ENCODE peak calls at places on chromosome 15, in four cellular contexts. M is neuronal stem cell, A is H9, G is IMR-90. J is an unnamed sample.

GRCh38 chr15:74917676-74918075 is 11.0 kb upstream of the FAM219B start:
- DNase-seq in M (no peak), G (peak), A (no peak), J (no peak)

GRCh38 chr15:68484220-68484619 is 52.3 kb upstream of the ITGA11 start:
- DNase-seq in M (no peak), A (no peak), G (no peak), J (no peak)

GRCh38 chr15:76285241-76285825 is 25.9 kb downstream of the ETFA start:
- DNase-seq in G (peak), A (no peak), M (no peak), J (no peak)

GRCh38 chr15:68411735-68412134 is 20.2 kb downstream of the ITGA11 start:
- DNase-seq in G (no peak), A (peak), M (no peak), J (no peak)

GRCh38 chr15:81194723-81195122 is 2.0 kb upstream of the IL16 start:
- DNase-seq in A (no peak), G (no peak), M (no peak), J (no peak)

GRCh38 chr15:79371581-79371980 is 60.6 kb upstream of the MINAR1 start:
- DNase-seq in A (no peak), G (no peak), M (no peak), J (peak)

GRCh38 chr15:58522391-58522790 is 90.6 kb downstream of the LIPC start:
- DNase-seq in G (no peak), M (no peak), A (no peak), J (no peak)

GRCh38 chr15:23095796-23096195 is 40.8 kb downstream of the GOLGA6L1 start:
- DNase-seq in M (no peak), A (no peak), G (no peak), J (no peak)

GRCh38 chr15:68315495-68316007 is 38.0 kb downstream of the FEM1B start:
- DNase-seq in G (peak), M (no peak), A (peak), J (no peak)

GRCh38 chr15:71296032-71296686 is 180.9 kb downstream of the THSD4 start:
- DNase-seq in G (peak), M (no peak), A (no peak), J (peak)

GRCh38 chr15:100802421-100803157 is 77.0 kb upstream of the ALDH1A3 start:
- DNase-seq in A (no peak), M (no peak), G (no peak), J (no peak)

GRCh38 chr15:57377478-57377847 is 1.2 kb downstream of the CGNL1 start:
- DNase-seq in G (no peak), A (no peak), M (no peak), J (no peak)

GRCh38 chr15:80382285-80382684 is 21.9 kb upstream of the ARNT2 start:
- DNase-seq in A (no peak), G (no peak), M (no peak), J (no peak)

GRCh38 chr15:55282284-55282833 is 7.3 kb downstream of the RAB27A start:
- DNase-seq in G (peak), A (no peak), M (no peak), J (no peak)

GRCh38 chr15:48470096-48470495 is 138.9 kb downstream of the DUT start:
- DNase-seq in M (no peak), A (no peak), G (no peak), J (no peak)

GRCh38 chr15:101242999-101243336 is 8.9 kb downstream of the CHSY1 start:
- DNase-seq in G (no peak), A (no peak), M (no peak), J (no peak)

GRCh38 chr15:66882251-66883020 is 180.4 kb downstream of the SMAD6 start:
- DNase-seq in A (no peak), M (no peak), G (peak), J (no peak)

GRCh38 chr15:68211656-68212320 is 6.7 kb upstream of the CALML4 start:
- DNase-seq in M (no peak), G (no peak), A (no peak), J (no peak)

GRCh38 chr15:58269455-58270414 is 131.6 kb downstream of the AQP9 start:
- DNase-seq in G (peak), A (peak), M (peak), J (no peak)

GRCh38 chr15:38587214-38587613 is 22.6 kb upstream of the RASGRP1 start:
- DNase-seq in M (no peak), A (no peak), G (no peak), J (no peak)

GRCh38 chr15:47843124-47843663 is 125.9 kb downstream of the SEMA6D start:
- DNase-seq in M (no peak), G (no peak), A (no peak), J (no peak)

GRCh38 chr15:90219421-90220141 is 14.2 kb downstream of the CIB1 start:
- DNase-seq in A (peak), M (peak), G (no peak), J (no peak)

GRCh38 chr15:34436956-34437442 is 609 bp downstream of the GOLGA8A start:
- DNase-seq in M (peak), A (peak), G (peak), J (peak)

GRCh38 chr15:100588638-100589242 is 13.2 kb downstream of the LINS1 start:
- DNase-seq in G (peak), M (no peak), A (no peak), J (no peak)

GRCh38 chr15:83844742-83845141 is 190.8 kb downstream of the ADAMTSL3 start:
- DNase-seq in M (no peak), G (peak), A (no peak), J (peak)

GRCh38 chr15:30065025-30065801 is 17.5 kb upstream of the GOLGA8J start:
- DNase-seq in A (no peak), G (peak), M (no peak), J (peak)

GRCh38 chr15:67146214-67146613 is 80.8 kb downstream of the SMAD3 start:
- DNase-seq in G (peak), A (no peak), M (no peak), J (no peak)

GRCh38 chr15:70337292-70338186 is 239.8 kb upstream of the TLE3 start:
- DNase-seq in M (no peak), A (peak), G (no peak), J (no peak)

GRCh38 chr15:68183886-68184285 is 21.2 kb downstream of the CALML4 start:
- DNase-seq in G (peak), A (no peak), M (no peak), J (no peak)

GRCh38 chr15:76059320-76060097 is at the start of gene TMEM266:
- DNase-seq in A (peak), G (peak), M (peak), J (peak)

GRCh38 chr15:79881668-79882067 is 15.1 kb downstream of the MTHFS start:
- DNase-seq in A (no peak), M (no peak), G (no peak), J (no peak)

DNA sequence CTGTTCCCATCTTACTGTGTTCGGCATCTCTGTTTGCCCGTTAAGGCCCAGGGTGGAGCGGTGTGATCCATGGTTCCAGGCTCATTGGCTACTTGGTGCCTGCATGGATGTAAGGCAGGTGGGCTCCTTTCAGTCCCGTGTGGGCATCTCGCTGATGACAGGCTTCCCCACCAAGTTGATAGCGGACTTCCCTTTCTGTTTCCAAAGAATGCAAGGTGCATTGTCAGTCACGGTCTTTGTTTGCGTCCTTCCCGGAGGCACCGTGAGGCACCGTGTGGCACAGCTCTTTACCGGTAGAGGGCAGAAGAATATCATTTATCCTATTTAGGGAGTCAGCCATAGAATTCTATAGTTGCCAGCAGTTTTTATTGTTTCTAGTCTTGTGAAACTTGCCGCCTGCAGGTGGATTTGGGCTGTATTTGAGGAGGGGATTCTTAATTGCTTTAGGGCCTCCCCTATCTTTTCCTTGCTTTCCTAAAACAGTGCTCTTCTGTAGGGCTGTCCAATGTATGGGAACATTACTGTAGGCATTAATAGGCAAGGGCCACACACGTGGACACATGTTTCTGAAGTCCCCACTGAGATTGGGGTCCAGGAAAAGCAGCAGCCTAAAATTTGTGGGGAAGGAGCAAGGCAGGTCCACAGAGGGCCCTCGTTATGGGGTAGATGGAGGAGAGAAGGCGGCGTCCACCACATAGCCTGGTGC is 244.1 kb downstream of the SLCO3A1 start:
- DNase-seq in G (peak), A (peak), M (peak), J (peak)
- H2BK120ac ChIP-seq in G (no peak), A (no peak), M (no peak), J (no peak)

DNA sequence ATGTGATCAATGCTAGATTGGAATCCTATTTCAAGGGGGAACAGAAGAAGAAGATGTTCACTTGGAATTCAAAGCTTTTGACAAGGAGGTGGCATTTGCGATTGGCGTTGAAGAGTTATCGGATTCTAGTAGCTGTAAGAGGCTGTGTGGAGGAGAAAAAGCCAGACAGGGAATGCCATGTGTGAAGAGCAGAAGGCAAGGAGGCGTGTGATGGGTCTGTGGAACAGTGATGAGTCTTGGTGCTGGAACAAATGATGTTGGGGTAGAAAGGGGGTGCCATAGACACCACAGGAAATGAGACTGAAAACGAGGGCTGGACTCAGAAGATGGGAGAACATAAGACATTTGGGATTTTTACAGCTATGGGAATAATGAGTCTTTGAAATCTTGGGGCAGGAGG is 30.5 kb upstream of the ATP10A start:
- DNase-seq in M (no peak), G (no peak), A (no peak), J (no peak)
- H2AK5ac ChIP-seq in M (no peak), G (peak), A (no peak), J (no peak)

GRCh38 chr15:92733090-92733933 is 77.7 kb upstream of the FAM174B start:
- DNase-seq in A (no peak), M (no peak), G (no peak), J (no peak)

GRCh38 chr15:92733934-92734521 is 78.5 kb upstream of the FAM174B start:
- DNase-seq in M (no peak), G (peak), A (peak), J (peak)
- H2AFZ ChIP-seq in M (no peak), G (peak), A (no peak), J (no peak)

GRCh38 chr15:33211409-33211808 is 16.9 kb upstream of the FMN1 start:
- DNase-seq in A (no peak), M (no peak), G (no peak), J (no peak)

GRCh38 chr15:33206366-33206765 is 11.9 kb upstream of the FMN1 start:
- DNase-seq in A (no peak), G (no peak), M (no peak), J (peak)

GRCh38 chr15:33204087-33204486 is 9.6 kb upstream of the FMN1 start:
- DNase-seq in G (no peak), M (no peak), A (no peak), J (no peak)

GRCh38 chr15:33209575-33210519 is 15.3 kb upstream of the FMN1 start:
- DNase-seq in M (no peak), A (no peak), G (no peak), J (no peak)

DNA sequence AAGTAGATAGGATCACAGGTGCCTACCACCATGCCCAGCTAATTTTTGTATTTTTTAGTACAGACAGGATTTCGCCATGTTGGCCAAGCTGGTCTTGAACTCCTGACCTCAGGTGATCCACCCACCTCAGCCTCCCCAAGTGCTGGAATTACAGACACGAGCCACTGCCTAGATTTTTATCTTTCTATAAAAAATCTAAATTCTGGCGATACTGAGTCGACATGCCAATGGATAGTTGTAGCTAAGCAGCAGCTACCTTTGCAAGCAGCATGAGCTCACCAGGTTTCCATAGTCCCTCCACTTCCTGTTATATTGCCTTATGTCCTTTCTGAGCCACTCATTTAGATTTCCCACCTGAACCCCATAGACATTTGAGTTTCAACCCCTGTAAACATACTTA is 13.1 kb upstream of the FMN1 start:
- DNase-seq in G (no peak), M (no peak), A (no peak), J (peak)
- H2BK120ac ChIP-seq in G (no peak), M (no peak), A (no peak), J (no peak)

GRCh38 chr15:65332662-65333440 is 28.4 kb downstream of the RNU5B-1 start:
- DNase-seq in G (no peak), M (no peak), A (no peak), J (no peak)
- H2AK5ac ChIP-seq in G (no peak), M (peak), A (no peak), J (no peak)

GRCh38 chr15:60083318-60083717 is 79.2 kb downstream of the FOXB1 start:
- DNase-seq in G (peak), A (no peak), M (no peak), J (no peak)
- H2AFZ ChIP-seq in G (no peak), A (no peak), M (no peak), J (no peak)

GRCh38 chr15:52254331-52254730 is 41.3 kb downstream of the MYO5C start:
- DNase-seq in M (no peak), A (no peak), G (no peak), J (no peak)
- H2BK120ac ChIP-seq in M (no peak), A (no peak), G (peak), J (no peak)

DNA sequence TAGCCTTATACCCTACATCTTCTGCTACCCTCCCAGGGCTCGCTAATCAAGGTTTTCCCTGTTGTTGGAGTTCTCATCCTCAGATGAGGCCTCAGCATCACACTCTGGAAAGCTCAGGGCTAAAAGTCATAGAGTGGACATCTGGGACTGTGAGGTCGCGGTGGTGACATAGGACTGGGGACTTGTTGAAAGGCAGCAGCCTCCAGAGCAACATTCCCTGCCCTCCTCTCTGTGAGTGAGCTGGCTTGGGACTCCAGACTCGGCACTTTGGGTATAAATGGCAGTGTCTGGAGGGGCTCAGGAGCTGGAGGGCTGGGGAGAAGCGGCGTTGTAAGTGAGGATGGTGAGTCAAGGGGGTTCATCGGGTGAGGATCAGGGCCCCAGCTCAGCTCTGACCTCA is 2.7 kb downstream of the CA12 start:
- DNase-seq in M (no peak), A (no peak), G (no peak), J (no peak)
- H2AK5ac ChIP-seq in M (no peak), A (no peak), G (no peak), J (no peak)

GRCh38 chr15:98420837-98421236 is 227.5 kb upstream of the IGF1R start:
- DNase-seq in A (peak), M (no peak), G (no peak), J (no peak)

GRCh38 chr15:98419173-98419814 is 229.0 kb upstream of the IGF1R start:
- DNase-seq in G (no peak), A (no peak), M (no peak), J (no peak)

GRCh38 chr15:98425173-98425572 is 223.2 kb upstream of the IGF1R start:
- DNase-seq in A (no peak), M (no peak), G (no peak), J (no peak)

GRCh38 chr15:98421419-98422085 is 226.8 kb upstream of the IGF1R start:
- DNase-seq in A (peak), G (peak), M (peak), J (peak)

GRCh38 chr15:98422086-98422478 is 226.3 kb upstream of the IGF1R start:
- DNase-seq in A (no peak), M (no peak), G (no peak), J (no peak)
- H2AFZ ChIP-seq in A (no peak), M (peak), G (no peak), J (no peak)

DNA sequence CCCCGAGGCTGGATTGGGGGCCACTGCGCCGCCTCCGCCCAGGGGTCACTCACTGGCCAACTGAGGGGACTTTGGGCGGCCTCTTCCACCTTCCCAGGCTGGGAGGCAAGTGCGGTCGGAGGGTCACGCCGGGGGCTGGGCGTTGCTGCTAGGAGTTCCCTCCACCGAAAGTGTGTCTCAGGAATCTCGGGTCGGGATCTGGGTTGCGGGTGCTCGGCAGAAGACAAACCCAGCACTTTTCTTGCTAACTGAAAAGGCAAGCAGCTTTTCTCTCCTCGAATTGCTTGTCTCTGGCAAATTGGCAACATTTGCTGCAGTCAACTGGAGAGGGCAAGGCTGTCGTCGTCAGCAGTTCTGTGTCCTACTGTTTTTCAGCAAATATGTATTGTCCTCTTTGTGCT is 376 bp upstream of the SLC30A4 start:
- DNase-seq in G (peak), M (peak), A (peak), J (peak)
- H2BK120ac ChIP-seq in G (peak), M (peak), A (no peak), J (peak)